ENCODE peak calls at places on chromosome 6, in five cellular contexts. R is thoracic aorta, J is AG04450, I is GM06990, C is pancreas. Q is an unnamed sample.

GRCh38 chr6:89379281-89379680 is 26.8 kb upstream of the UBE2J1 start:
- DNase-seq in R (no peak), J (no peak), I (no peak), C (no peak), Q (no peak)

GRCh38 chr6:155894758-155895157 is 439.1 kb upstream of the NOX3 start:
- DNase-seq in R (no peak), J (no peak), I (no peak), C (no peak), Q (no peak)

GRCh38 chr6:107578642-107579332 is 88.9 kb downstream of the SOBP start:
- DNase-seq in R (no peak), J (no peak), I (no peak), C (no peak), Q (no peak)

GRCh38 chr6:160679402-160679769 is 15.3 kb upstream of the LPA start:
- DNase-seq in R (no peak), J (no peak), I (no peak), C (peak; percentile 56), Q (no peak)

GRCh38 chr6:82348130-82348529 is 15.5 kb upstream of the TPBG start:
- DNase-seq in R (no peak), J (no peak), I (no peak), C (no peak), Q (no peak)

GRCh38 chr6:37426945-37427510 is 6.0 kb upstream of the CMTR1 start:
- DNase-seq in R (no peak), J (no peak), I (no peak), C (no peak), Q (no peak)

GRCh38 chr6:153003294-153003645 is 761 bp upstream of the MTRF1L start:
- DNase-seq in R (no peak), J (no peak), I (no peak), C (no peak), Q (no peak)

GRCh38 chr6:9766240-9766915 is 648.5 kb downstream of the TFAP2A start:
- DNase-seq in R (no peak), J (peak; percentile 24), I (peak; percentile 4), C (no peak), Q (peak; percentile 91)

GRCh38 chr6:14452567-14453527 is 335.3 kb downstream of the CD83 start:
- DNase-seq in R (no peak), J (no peak), I (no peak), C (no peak), Q (no peak)

GRCh38 chr6:132213191-132213590 is 188.1 kb downstream of the MOXD1 start:
- DNase-seq in R (no peak), J (no peak), I (no peak), C (no peak), Q (no peak)

GRCh38 chr6:170347091-170347490 is 40.5 kb downstream of the FAM120B start:
- DNase-seq in R (no peak), J (no peak), I (no peak), C (no peak), Q (no peak)

GRCh38 chr6:38646166-38646565 is 6.4 kb upstream of the BTBD9 start:
- DNase-seq in R (no peak), J (no peak), I (no peak), C (no peak), Q (peak; percentile 20)

GRCh38 chr6:170281331-170282292 is 9.3 kb downstream of the DLL1 start:
- DNase-seq in R (no peak), J (no peak), I (no peak), C (no peak), Q (no peak)

GRCh38 chr6:131948692-131949614 is 2.2 kb downstream of the CCN2 start:
- DNase-seq in R (no peak), J (peak; percentile 74), I (no peak), C (no peak), Q (no peak)

GRCh38 chr6:108295676-108296075 is 822 bp downstream of the AFG1L start:
- DNase-seq in R (no peak), J (no peak), I (no peak), C (no peak), Q (no peak)

GRCh38 chr6:149246691-149247384 is 70.7 kb upstream of the TAB2 start:
- DNase-seq in R (no peak), J (no peak), I (peak; percentile 68), C (no peak), Q (no peak)

GRCh38 chr6:89950879-89951391 is 56.7 kb downstream of the GJA10 start:
- DNase-seq in R (no peak), J (no peak), I (no peak), C (no peak), Q (no peak)

GRCh38 chr6:80438728-80439127 is 332.3 kb downstream of the BCKDHB start:
- DNase-seq in R (no peak), J (peak; percentile 59), I (no peak), C (no peak), Q (peak; percentile 59)

GRCh38 chr6:110342759-110343158 is 15.4 kb downstream of the METTL24 start:
- DNase-seq in R (no peak), J (no peak), I (no peak), C (no peak), Q (no peak)

GRCh38 chr6:148700713-148701392 is 46.0 kb upstream of the UST start:
- DNase-seq in R (no peak), J (peak; percentile 2), I (no peak), C (no peak), Q (no peak)

GRCh38 chr6:13431059-13431656 is 56.2 kb downstream of the GFOD1 start:
- DNase-seq in R (no peak), J (no peak), I (no peak), C (no peak), Q (no peak)

GRCh38 chr6:27908017-27908416 is 4.2 kb downstream of the OR2B2 start:
- DNase-seq in R (no peak), J (no peak), I (no peak), C (no peak), Q (no peak)

GRCh38 chr6:131949615-131949908 is 1.6 kb downstream of the CCN2 start:
- DNase-seq in R (no peak), J (peak; percentile 78), I (no peak), C (no peak), Q (no peak)

GRCh38 chr6:32058511-32058963 is 20.3 kb downstream of the CYP21A2 start:
- DNase-seq in R (no peak), J (no peak), I (no peak), C (no peak), Q (no peak)

GRCh38 chr6:49054311-49054710 is 408.7 kb downstream of the MMUT start:
- DNase-seq in R (no peak), J (no peak), I (no peak), C (no peak), Q (no peak)
- H3K4me3 ChIP-seq in R (no peak overlapping the region), J (no peak overlapping the region), I (no peak overlapping the region), C (no peak overlapping the region), Q (no peak overlapping the region)

GRCh38 chr6:6758915-6759654 is 170.6 kb downstream of the LY86 start:
- DNase-seq in R (no peak), J (peak; percentile 16), I (no peak), C (peak; percentile 81), Q (peak; percentile 48)
- TF ChIP-seq CTCF in R (peak; percentile 37), J (peak; percentile 69), I (peak; percentile 60), C (peak; percentile 40), Q (peak; percentile 69)

GRCh38 chr6:138966870-138967269 is 21.2 kb downstream of the REPS1 start:
- DNase-seq in R (no peak), J (no peak), I (no peak), C (no peak), Q (no peak)

GRCh38 chr6:138972226-138972665 is 15.8 kb downstream of the REPS1 start:
- DNase-seq in R (no peak), J (no peak), I (no peak), C (no peak), Q (no peak)

GRCh38 chr6:138970856-138971425 is 17.1 kb downstream of the REPS1 start:
- DNase-seq in R (peak; percentile 15), J (peak; percentile 61), I (no peak), C (no peak), Q (peak; percentile 39)

GRCh38 chr6:138971601-138972000 is 16.5 kb downstream of the REPS1 start:
- DNase-seq in R (no peak), J (no peak), I (no peak), C (no peak), Q (no peak)

GRCh38 chr6:138970159-138970558 is 17.9 kb downstream of the REPS1 start:
- DNase-seq in R (no peak), J (no peak), I (no peak), C (no peak), Q (no peak)
- H3K4me3 ChIP-seq in R (no peak overlapping the region), J (no peak overlapping the region), I (no peak overlapping the region), C (no peak overlapping the region), Q (no peak overlapping the region)

DNA sequence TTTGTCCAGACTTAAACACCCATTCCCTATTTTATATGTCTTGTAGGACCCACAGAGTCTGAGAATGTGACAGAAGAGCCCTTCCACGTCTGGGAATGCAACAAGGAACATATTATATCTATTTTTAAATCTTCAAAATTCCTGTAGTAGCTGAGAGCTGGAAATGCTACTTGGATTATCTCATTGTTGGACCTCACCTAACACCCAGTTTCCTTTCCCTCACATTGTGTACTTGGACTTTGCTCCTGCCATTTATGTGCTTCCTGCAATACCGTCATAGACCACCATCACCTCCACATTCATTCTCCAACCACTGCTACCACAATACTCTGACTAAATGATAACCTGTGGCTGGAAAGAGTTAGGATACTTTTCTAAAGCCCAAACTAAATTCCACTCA is 335.4 kb downstream of the COL12A1 start:
- DNase-seq in R (no peak), J (no peak), I (no peak), C (no peak), Q (no peak)
- TF ChIP-seq CTCF in R (peak; percentile 19), J (no peak), I (no peak), C (no peak), Q (no peak)

GRCh38 chr6:137852811-137853210 is 14.2 kb upstream of the TNFAIP3 start:
- DNase-seq in R (no peak), J (no peak), I (no peak), C (no peak), Q (no peak)
- H3K4me3 ChIP-seq in R (no peak overlapping the region), J (no peak overlapping the region), I (no peak overlapping the region), C (no peak overlapping the region), Q (no peak overlapping the region)

DNA sequence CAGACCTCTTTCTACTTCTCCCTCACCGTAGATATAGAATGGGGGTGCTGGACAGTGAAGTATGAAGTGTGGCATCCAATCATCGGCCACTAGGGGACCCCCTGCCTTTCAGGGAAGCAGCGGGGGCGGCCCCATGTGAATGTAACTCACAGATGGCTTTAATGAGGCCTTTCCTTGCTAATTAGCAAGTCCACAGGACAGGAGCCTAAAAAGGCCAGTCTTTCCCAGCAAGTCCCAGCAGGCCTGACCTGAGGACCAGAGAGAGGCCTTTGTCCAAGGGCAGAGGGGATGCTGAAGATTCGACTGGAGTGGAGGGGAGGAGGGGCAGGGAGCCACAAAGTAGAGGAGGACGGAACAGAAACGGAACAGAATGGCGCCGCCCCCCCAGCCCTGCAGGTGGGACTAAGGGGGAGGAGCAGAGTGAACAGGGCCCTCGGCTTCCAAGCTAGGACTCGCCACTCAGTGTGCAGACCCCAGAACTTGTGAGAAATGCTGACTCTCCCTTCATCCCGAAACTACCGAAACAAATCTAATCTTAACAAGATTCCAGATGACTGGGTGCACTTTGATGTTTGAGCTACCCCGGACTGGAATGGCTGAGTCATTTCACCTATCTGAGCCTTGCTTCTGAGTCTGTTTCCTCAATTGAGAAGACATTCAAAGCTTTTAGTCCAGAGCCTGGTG is 5.8 kb downstream of the C6orf132 start:
- DNase-seq in R (no peak), J (peak; percentile 42), I (peak; percentile 62), C (no peak), Q (no peak)
- TF ChIP-seq CTCF in R (no peak), J (peak; percentile 51), I (peak; percentile 61), C (no peak), Q (peak; percentile 63)

GRCh38 chr6:43457643-43458042 is 2.3 kb upstream of the DLK2 start:
- DNase-seq in R (no peak), J (no peak), I (no peak), C (no peak), Q (no peak)
- H3K4me3 ChIP-seq in R (no peak overlapping the region), J (no peak overlapping the region), I (no peak overlapping the region), C (no peak overlapping the region), Q (no peak overlapping the region)

GRCh38 chr6:15752820-15753219 is 90.0 kb upstream of the DTNBP1 start:
- DNase-seq in R (no peak), J (no peak), I (no peak), C (no peak), Q (no peak)
- TF ChIP-seq CTCF in R (no peak), J (no peak), I (no peak), C (no peak), Q (peak; percentile 6)